ENCODE peak calls at places on chromosomes 11 and 22, in six cellular contexts. F is NB4, E is bronchial epithelial cell, A is lower leg skin, J is fibroblast of lung, R is astrocyte of the spinal cord. P is an unnamed sample.

GRCh38 chr11:17905477-17905876 is 107.4 kb downstream of the SERGEF start:
- DNase-seq in F (no peak), E (no peak), A (no peak), J (no peak), R (no peak), P (no peak)

GRCh38 chr11:47433991-47434786 is 8.0 kb upstream of the PSMC3 start:
- DNase-seq in F (no peak), E (no peak), A (no peak), J (peak; percentile 88), R (peak; percentile 80), P (peak; percentile 75)

GRCh38 chr11:129375731-129376657 is at the start of gene BARX2:
- DNase-seq in F (no peak), E (peak; percentile 70), A (no peak), J (peak; percentile 66), R (peak; percentile 65), P (peak; percentile 70)

GRCh38 chr11:3994030-3994640 is 100.5 kb upstream of the RRM1 start:
- DNase-seq in F (peak; percentile 30), E (peak; percentile 15), A (no peak), J (peak; percentile 12), R (no peak), P (no peak)

GRCh38 chr22:24432059-24432853 is 4.9 kb downstream of the ADORA2A start:
- DNase-seq in F (no peak), E (peak; percentile 60), A (no peak), J (peak; percentile 71), R (peak; percentile 60), P (peak; percentile 85)

GRCh38 chr11:11569936-11570491 is 51.8 kb downstream of the GALNT18 start:
- DNase-seq in F (no peak), E (peak; percentile 79), A (peak; percentile 65), J (no peak), R (no peak), P (peak; percentile 3)

GRCh38 chr11:62923634-62924411 is 2.7 kb upstream of the CHRM1 start:
- DNase-seq in F (no peak), E (no peak), A (no peak), J (no peak), R (no peak), P (no peak)

GRCh38 chr22:40654522-40655167 is 18.1 kb upstream of the MRTFA start:
- DNase-seq in F (no peak), E (peak; percentile 76), A (no peak), J (peak; percentile 84), R (peak; percentile 59), P (peak; percentile 83)

GRCh38 chr11:95898782-95899181 is 25.1 kb downstream of the MTMR2 start:
- DNase-seq in F (no peak), E (no peak), A (no peak), J (no peak), R (no peak), P (no peak)

GRCh38 chr11:70756756-70757155 is 358.4 kb downstream of the CTTN start:
- DNase-seq in F (no peak), E (no peak), A (no peak), J (no peak), R (no peak), P (no peak)

GRCh38 chr11:104772806-104773241 is 125.4 kb downstream of the CASP12 start:
- DNase-seq in F (no peak), E (peak; percentile 97), A (peak; percentile 43), J (peak; percentile 95), R (peak; percentile 84), P (peak; percentile 80)

GRCh38 chr11:132140056-132140455 is 769.6 kb downstream of the NTM start:
- DNase-seq in F (no peak), E (no peak), A (no peak), J (no peak), R (no peak), P (no peak)
- TF ChIP-seq CTCF in F (no peak), E (no peak), A (no peak), J (no peak), R (no peak), P (no peak)

GRCh38 chr11:2447951-2448650 is 3.3 kb downstream of the KCNQ1 start:
- DNase-seq in F (no peak), E (no peak), A (no peak), J (no peak), R (no peak), P (no peak)
- H3K4me3 ChIP-seq in F (no peak overlapping the region), E (no peak overlapping the region), A (no peak overlapping the region), J (no peak overlapping the region), R (no peak overlapping the region), P (no peak overlapping the region)

GRCh38 chr22:16845881-16846280 is 20.7 kb upstream of the XKR3 start:
- DNase-seq in F (no peak), E (no peak), A (no peak), J (no peak), R (no peak), P (no peak)

GRCh38 chr22:16844529-16844928 is 19.3 kb upstream of the XKR3 start:
- DNase-seq in F (no peak), E (no peak), A (no peak), J (no peak), R (no peak), P (no peak)

DNA sequence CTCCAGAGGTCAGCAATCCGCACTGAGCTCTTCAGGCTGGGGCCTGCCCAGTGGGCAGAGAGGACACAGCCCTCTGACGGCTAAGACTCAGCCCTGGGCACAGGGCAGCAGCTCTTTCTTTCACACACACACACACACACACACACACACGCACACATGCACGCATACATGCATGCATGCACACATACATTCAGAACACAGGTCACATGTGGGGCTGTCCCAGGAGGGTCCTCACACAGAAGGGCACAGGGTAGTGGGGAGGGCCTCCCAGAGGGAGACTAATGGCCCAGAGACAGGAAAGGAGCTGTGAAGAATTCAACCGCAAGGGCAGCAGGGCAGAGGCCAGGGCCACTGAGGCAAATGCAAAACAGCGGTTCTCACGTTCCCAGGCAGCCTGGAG is 20.3 kb upstream of the XKR3 start:
- DNase-seq in F (no peak), E (no peak), A (no peak), J (no peak), R (no peak), P (no peak)
- TF ChIP-seq CTCF in F (no peak), E (no peak), A (no peak), J (no peak), R (no peak), P (no peak)

GRCh38 chr11:829946-830294 is 2.2 kb downstream of the CRACR2B start:
- DNase-seq in F (no peak), E (no peak), A (no peak), J (no peak), R (no peak), P (no peak)
- H3K4me3 ChIP-seq in F (no peak overlapping the region), E (peak overlapping the region; percentile 27), A (no peak overlapping the region), J (no peak overlapping the region), R (peak overlapping the region; percentile 43), P (peak overlapping the region; percentile 18)

GRCh38 chr22:17095538-17095937 is 10.7 kb downstream of the IL17RA start:
- DNase-seq in F (peak; percentile 39), E (no peak), A (no peak), J (no peak), R (no peak), P (peak; percentile 6)
- TF ChIP-seq CTCF in F (peak; percentile 49), E (peak; percentile 20), A (no peak), J (peak; percentile 21), R (peak; percentile 63), P (peak; percentile 31)

P was measured in cardiac fibroblast.